ENCODE peak calls at places on chromosomes 12 and 14, in nine cellular contexts. S, I, O, Q, M, J, R, G and P are unnamed samples.

GRCh38 chr14:65704850-65705249 is 292.3 kb downstream of the FUT8 start:
- DNase-seq in O (no peak), R (no peak), M (no peak), S (no peak), G (no peak), I (no peak), Q (no peak), J (no peak), P (no peak)

GRCh38 chr12:91053951-91054715 is 3.7 kb downstream of the KERA start:
- DNase-seq in M (no peak), J (no peak), S (no peak), R (peak; percentile 60), O (no peak), I (peak; percentile 77), G (peak; percentile 14), Q (peak; percentile 19), P (no peak)

GRCh38 chr12:123271182-123271491 is 519 bp downstream of the CDK2AP1 start:
- DNase-seq in S (peak; percentile 65), I (peak; percentile 77), Q (no peak), G (peak; percentile 67), J (peak; percentile 78), R (peak; percentile 71), M (peak; percentile 76), O (no peak), P (peak; percentile 77)

GRCh38 chr12:119841433-119842210 is 35.5 kb downstream of the CIT start:
- DNase-seq in G (no peak), O (no peak), M (no peak), R (no peak), Q (no peak), S (no peak), J (no peak), I (no peak), P (no peak)

GRCh38 chr14:51261151-51261550 is 21.1 kb downstream of the TMX1 start:
- DNase-seq in G (no peak), J (no peak), I (no peak), Q (no peak), S (no peak), M (no peak), O (no peak), R (no peak), P (no peak)

GRCh38 chr12:123478762-123479161 is 20.8 kb downstream of the SNRNP35 start:
- DNase-seq in Q (no peak), G (no peak), J (no peak), O (no peak), S (peak; percentile 95), I (no peak), M (no peak), R (no peak), P (no peak)

GRCh38 chr14:57755018-57755521 is 110.8 kb downstream of the SLC35F4 start:
- DNase-seq in O (no peak), Q (no peak), G (no peak), J (no peak), R (no peak), S (no peak), M (no peak), I (no peak), P (no peak)

GRCh38 chr14:71932229-71932951 is at the start of gene RGS6:
- DNase-seq in R (no peak), M (no peak), J (peak; percentile 28), O (no peak), I (no peak), Q (peak; percentile 20), S (no peak), G (no peak), P (peak; percentile 69)

GRCh38 chr14:24935796-24936195 is 114.2 kb downstream of the STXBP6 start:
- DNase-seq in M (no peak), R (no peak), G (no peak), S (no peak), I (no peak), J (no peak), O (no peak), Q (no peak), P (no peak)

GRCh38 chr12:4441355-4442330 is 4.0 kb downstream of the FGF6 start:
- DNase-seq in Q (no peak), S (peak; percentile 33), J (no peak), M (no peak), R (no peak), O (no peak), I (no peak), G (no peak), P (no peak)

DNA sequence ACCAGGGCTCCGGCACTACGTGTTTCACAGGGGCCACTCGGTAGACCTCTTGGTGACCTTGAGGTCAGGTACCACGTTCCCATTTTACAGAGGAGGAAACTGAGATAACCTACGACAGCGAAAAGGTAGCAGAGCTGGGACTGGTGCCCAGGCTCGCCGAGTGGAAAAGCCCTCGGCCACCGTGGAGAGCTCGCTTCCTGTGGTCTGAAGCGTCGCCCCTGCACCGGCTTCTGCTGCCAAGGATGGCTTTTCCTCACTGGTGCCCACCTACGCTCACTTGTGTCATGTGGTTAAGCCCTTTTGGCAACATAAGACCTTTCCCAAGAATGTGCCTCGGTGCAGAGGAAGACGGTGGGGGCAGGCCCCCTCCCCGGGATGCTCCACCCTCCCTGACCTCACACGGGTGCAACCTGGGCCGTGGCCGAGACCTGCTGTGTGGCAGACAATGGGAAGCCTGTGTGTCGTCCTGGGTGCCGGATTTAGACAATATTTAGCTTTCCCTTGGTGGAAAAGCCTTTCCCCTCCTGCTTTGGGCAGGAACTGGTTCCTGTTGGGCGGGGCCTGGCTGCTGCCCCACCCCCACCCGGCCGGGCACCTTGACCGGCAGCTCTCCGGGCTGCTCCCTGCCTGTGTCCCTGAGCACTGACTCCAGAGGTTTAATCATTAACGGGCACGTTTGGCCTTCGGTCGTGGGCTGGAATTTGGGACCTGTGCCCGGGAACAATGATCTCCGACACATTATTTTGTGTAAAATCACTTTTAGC is 32.4 kb upstream of the PPP1R13B start:
- DNase-seq in R (peak; percentile 35), J (peak; percentile 91), O (no peak), S (no peak), M (peak; percentile 97), I (peak; percentile 55), G (no peak), Q (peak; percentile 66), P (no peak)
- TF ChIP-seq POLR2A in R (no peak), J (no peak), O (no peak), S (no peak), M (no peak), I (no peak), G (peak; percentile 53), Q (no peak), P (no peak)

GRCh38 chr14:67409461-67409860 is 2.5 kb downstream of the PLEK2 start:
- DNase-seq in J (no peak), G (no peak), M (no peak), S (no peak), Q (no peak), O (no peak), R (no peak), I (no peak), P (no peak)

GRCh38 chr14:67411375-67411774 is 590 bp downstream of the PLEK2 start:
- DNase-seq in S (no peak), G (no peak), R (no peak), O (no peak), Q (no peak), M (no peak), J (no peak), I (no peak), P (peak; percentile 31)

GRCh38 chr14:67410313-67410712 is 1.7 kb downstream of the PLEK2 start:
- DNase-seq in O (no peak), R (no peak), G (no peak), Q (no peak), I (no peak), M (no peak), J (peak; percentile 65), S (no peak), P (peak; percentile 89)

GRCh38 chr14:67413806-67414769 is 2.1 kb upstream of the PLEK2 start:
- DNase-seq in I (no peak), S (no peak), G (no peak), M (peak; percentile 73), O (no peak), R (no peak), Q (no peak), J (no peak), P (peak; percentile 83)

DNA sequence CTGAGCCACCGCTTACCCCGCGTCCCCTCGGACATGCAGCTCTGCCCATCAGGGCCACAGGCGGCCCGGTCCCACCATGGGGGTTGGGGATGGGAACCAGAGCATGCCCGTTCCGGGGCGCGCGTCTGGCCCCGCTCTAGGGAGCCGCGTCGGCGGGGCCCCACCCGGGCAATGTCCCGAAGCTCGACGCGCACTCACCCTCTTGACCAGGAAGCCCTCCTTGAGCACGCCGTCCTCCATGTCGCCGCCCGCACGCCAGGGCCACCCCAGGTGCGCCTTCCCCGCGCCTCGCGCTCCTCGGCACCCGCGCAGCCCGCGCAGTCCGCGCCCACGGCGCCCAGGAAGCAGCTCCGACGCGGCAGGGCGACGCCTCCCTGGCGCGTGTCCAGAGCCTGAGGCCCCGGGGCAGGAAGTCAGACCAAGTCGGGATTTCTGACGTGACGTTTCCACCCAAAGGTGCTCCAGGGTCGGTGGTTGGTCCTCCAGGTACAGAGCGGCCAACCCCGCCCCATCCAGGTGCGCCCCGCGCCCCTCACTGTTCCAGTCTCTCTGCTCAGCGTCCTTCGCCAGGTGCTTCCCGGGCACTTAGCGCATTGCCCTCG is at the start of gene PLEK2:
- DNase-seq in M (peak; percentile 40), R (no peak), S (no peak), I (no peak), G (peak; percentile 18), Q (peak; percentile 31), O (no peak), J (peak; percentile 80), P (peak; percentile 89)
- TF ChIP-seq POLR2A in M (no peak), R (no peak), S (no peak), I (no peak), G (peak; percentile 80), Q (no peak), O (no peak), J (no peak), P (peak; percentile 80)

GRCh38 chr12:5480218-5480952 is 48.5 kb downstream of the NTF3 start:
- DNase-seq in S (no peak), Q (no peak), I (no peak), O (no peak), G (no peak), J (no peak), R (no peak), M (no peak), P (no peak)
- TF ChIP-seq POLR2A in S (no peak), Q (no peak), I (no peak), O (no peak), G (no peak), J (no peak), R (no peak), M (no peak), P (no peak)

DNA sequence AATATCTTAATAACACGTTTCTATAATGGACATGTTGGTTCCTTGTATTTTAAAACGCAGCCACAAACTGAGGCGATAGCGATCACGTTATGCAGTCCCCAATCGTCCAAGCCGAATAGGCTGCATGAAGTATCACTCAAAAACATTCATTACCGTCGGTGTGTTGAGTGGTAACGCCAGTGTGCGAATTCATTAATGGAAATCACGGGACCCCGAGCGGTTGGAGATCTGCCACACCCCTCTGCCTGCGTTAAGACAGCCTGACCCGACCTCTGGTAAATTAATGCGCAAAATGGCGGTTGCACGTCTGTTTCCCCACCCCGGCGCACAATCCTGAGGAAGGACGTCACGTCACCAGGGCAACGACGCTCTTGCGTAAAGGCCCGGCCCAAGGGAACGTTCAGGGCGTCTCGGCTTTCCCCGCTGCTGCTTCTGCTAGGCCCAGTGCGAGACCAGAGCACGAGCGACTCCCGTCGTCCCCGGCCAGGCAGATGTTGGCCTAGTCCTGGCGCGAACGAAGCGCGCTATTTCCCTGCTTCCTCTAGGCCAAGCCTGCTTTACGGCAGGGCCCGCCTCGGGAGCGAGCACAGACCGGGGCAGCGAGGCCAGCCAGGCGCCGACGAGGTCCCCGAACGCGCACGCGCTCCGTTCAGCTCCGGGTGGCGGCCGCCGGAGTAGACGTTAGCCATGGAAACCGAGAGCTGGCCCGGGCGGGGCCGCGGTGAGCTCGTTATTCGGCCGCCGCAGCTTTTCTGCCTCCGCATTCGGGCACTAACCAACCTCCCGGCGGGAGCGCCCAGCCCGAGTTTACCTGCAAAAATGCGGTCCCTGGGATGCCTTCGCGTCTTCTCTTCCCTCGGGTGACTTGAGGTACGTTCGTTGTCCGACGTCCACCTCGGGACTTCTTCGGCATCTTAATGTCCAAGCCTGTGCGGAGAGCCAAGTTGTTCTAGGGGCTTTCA is at the start of gene PCNX4:
- DNase-seq in S (peak; percentile 98), Q (peak; percentile 96), M (peak; percentile 86), O (peak; percentile 96), R (peak; percentile 98), J (peak; percentile 97), G (peak; percentile 97), I (peak; percentile 98), P (peak; percentile 99)
- TF ChIP-seq POLR2A in S (peak; percentile 96), Q (peak; percentile 79), M (peak; percentile 95), O (peak; percentile 97), R (peak; percentile 92), J (peak; percentile 90), G (peak; percentile 95), I (peak; percentile 79), P (peak; percentile 99)